ENCODE peak calls at places on chromosome 2, in five cellular contexts. One of them, this sample, is unnamed.

GRCh38 chr2:51003345-51004192 is 28.4 kb downstream of the NRXN1 start:
- DNase-seq in mesenchymal stem cell: peak
- DNase-seq in neuronal stem cell: no peak
- DNase-seq in mesendoderm: peak
- DNase-seq in H1: no peak
- DNase-seq in this sample: peak

GRCh38 chr2:183185534-183185933 is 61.3 kb downstream of the NUP35 start:
- DNase-seq in mesendoderm: peak
- DNase-seq in mesenchymal stem cell: no peak
- DNase-seq in neuronal stem cell: no peak
- DNase-seq in H1: no peak
- DNase-seq in this sample: peak

GRCh38 chr2:97699765-97700444 is 13.5 kb upstream of the ZAP70 start:
- DNase-seq in mesenchymal stem cell: peak
- DNase-seq in neuronal stem cell: peak
- DNase-seq in H1: peak
- DNase-seq in mesendoderm: peak
- DNase-seq in this sample: peak

GRCh38 chr2:44707945-44708645 is 233.4 kb upstream of the SIX3 start:
- DNase-seq in mesenchymal stem cell: no peak
- DNase-seq in neuronal stem cell: no peak
- DNase-seq in H1: no peak
- DNase-seq in mesendoderm: no peak
- DNase-seq in this sample: no peak

GRCh38 chr2:97751752-97752151 is 38.4 kb downstream of the ZAP70 start:
- DNase-seq in H1: no peak
- DNase-seq in neuronal stem cell: no peak
- DNase-seq in mesendoderm: peak
- DNase-seq in mesenchymal stem cell: peak
- DNase-seq in this sample: peak

GRCh38 chr2:241256168-241256545 is 59.3 kb downstream of the HDLBP start:
- DNase-seq in H1: no peak
- DNase-seq in neuronal stem cell: no peak
- DNase-seq in mesendoderm: no peak
- DNase-seq in mesenchymal stem cell: no peak
- DNase-seq in this sample: no peak

GRCh38 chr2:229947544-229947943 is 25.2 kb downstream of the FBXO36 start:
- DNase-seq in neuronal stem cell: no peak
- DNase-seq in mesenchymal stem cell: no peak
- DNase-seq in H1: no peak
- DNase-seq in mesendoderm: no peak
- DNase-seq in this sample: no peak

GRCh38 chr2:177245010-177245422 is 19.5 kb downstream of the NFE2L2 start:
- DNase-seq in H1: no peak
- DNase-seq in mesenchymal stem cell: peak
- DNase-seq in neuronal stem cell: no peak
- DNase-seq in mesendoderm: peak
- DNase-seq in this sample: peak

GRCh38 chr2:75007819-75008218 is 49.4 kb downstream of the POLE4 start:
- DNase-seq in mesendoderm: no peak
- DNase-seq in H1: no peak
- DNase-seq in mesenchymal stem cell: no peak
- DNase-seq in neuronal stem cell: no peak
- DNase-seq in this sample: no peak

GRCh38 chr2:71798266-71799012 is 345.1 kb downstream of the DYSF start:
- DNase-seq in H1: peak
- DNase-seq in mesenchymal stem cell: peak
- DNase-seq in mesendoderm: peak
- DNase-seq in neuronal stem cell: peak
- DNase-seq in this sample: peak

GRCh38 chr2:230827774-230828271 is 36.9 kb upstream of the ITM2C start:
- DNase-seq in neuronal stem cell: no peak
- DNase-seq in H1: no peak
- DNase-seq in mesenchymal stem cell: no peak
- DNase-seq in mesendoderm: no peak
- DNase-seq in this sample: no peak

GRCh38 chr2:221514305-221515040 is 57.6 kb downstream of the EPHA4 start:
- DNase-seq in neuronal stem cell: no peak
- DNase-seq in H1: no peak
- DNase-seq in mesenchymal stem cell: no peak
- DNase-seq in mesendoderm: no peak
- DNase-seq in this sample: no peak

GRCh38 chr2:38540580-38541290 is 62.0 kb downstream of the HNRNPLL start:
- DNase-seq in mesenchymal stem cell: no peak
- DNase-seq in neuronal stem cell: no peak
- DNase-seq in mesendoderm: no peak
- DNase-seq in H1: no peak
- DNase-seq in this sample: no peak

GRCh38 chr2:97716695-97717617 is 3.6 kb downstream of the ZAP70 start:
- DNase-seq in H1: no peak
- DNase-seq in mesendoderm: no peak
- DNase-seq in mesenchymal stem cell: no peak
- DNase-seq in neuronal stem cell: no peak
- DNase-seq in this sample: no peak

DNA sequence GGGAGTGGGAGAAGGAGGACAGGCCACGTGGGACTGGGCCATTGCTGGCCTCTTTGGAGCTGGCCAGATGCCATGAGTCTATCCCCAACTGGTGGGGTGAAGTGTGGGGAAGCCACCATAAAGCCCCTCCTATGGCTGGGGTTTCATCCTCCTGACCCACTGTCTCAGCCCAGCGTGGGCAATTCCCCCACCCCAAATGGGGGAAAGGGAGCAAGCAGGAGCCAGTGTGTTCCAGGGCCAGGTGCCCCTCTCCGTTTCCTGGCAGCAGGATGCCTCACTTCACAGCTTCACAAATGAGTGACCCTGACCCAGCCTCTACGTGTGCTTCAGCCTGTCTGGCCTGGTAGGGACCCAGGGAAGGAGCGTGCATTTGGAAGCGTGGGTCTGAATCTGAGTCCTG is 474.7 kb upstream of the HS6ST1 start:
- DNase-seq in H1: peak
- DNase-seq in neuronal stem cell: no peak
- DNase-seq in mesenchymal stem cell: no peak
- DNase-seq in mesendoderm: no peak
- DNase-seq in this sample: no peak
- H2BK15ac ChIP-seq in H1: no peak
- H2BK15ac ChIP-seq in neuronal stem cell: no peak
- H2BK15ac ChIP-seq in mesenchymal stem cell: no peak
- H2BK15ac ChIP-seq in mesendoderm: no peak
- H2BK15ac ChIP-seq in this sample: no peak

GRCh38 chr2:126635281-126635680 is 20.7 kb upstream of the GYPC start:
- DNase-seq in mesendoderm: no peak
- DNase-seq in mesenchymal stem cell: peak
- DNase-seq in neuronal stem cell: no peak
- DNase-seq in H1: peak
- DNase-seq in this sample: no peak
- H2BK15ac ChIP-seq in mesendoderm: no peak
- H2BK15ac ChIP-seq in mesenchymal stem cell: no peak
- H2BK15ac ChIP-seq in neuronal stem cell: no peak
- H2BK15ac ChIP-seq in H1: no peak
- H2BK15ac ChIP-seq in this sample: no peak

GRCh38 chr2:179562330-179562885 is 297.8 kb upstream of the SESTD1 start:
- DNase-seq in mesendoderm: no peak
- DNase-seq in neuronal stem cell: no peak
- DNase-seq in mesenchymal stem cell: no peak
- DNase-seq in H1: no peak
- DNase-seq in this sample: no peak
- H2BK15ac ChIP-seq in mesendoderm: no peak
- H2BK15ac ChIP-seq in neuronal stem cell: no peak
- H2BK15ac ChIP-seq in mesenchymal stem cell: no peak
- H2BK15ac ChIP-seq in H1: no peak
- H2BK15ac ChIP-seq in this sample: no peak

GRCh38 chr2:235627682-235628081 is 133.8 kb downstream of the AGAP1 start:
- DNase-seq in neuronal stem cell: no peak
- DNase-seq in H1: no peak
- DNase-seq in mesenchymal stem cell: no peak
- DNase-seq in mesendoderm: no peak
- DNase-seq in this sample: no peak
- H2BK15ac ChIP-seq in neuronal stem cell: no peak
- H2BK15ac ChIP-seq in H1: no peak
- H2BK15ac ChIP-seq in mesenchymal stem cell: no peak
- H2BK15ac ChIP-seq in mesendoderm: no peak
- H2BK15ac ChIP-seq in this sample: no peak

GRCh38 chr2:174013310-174013751 is 48.2 kb upstream of the SP3 start:
- DNase-seq in neuronal stem cell: no peak
- DNase-seq in mesenchymal stem cell: no peak
- DNase-seq in H1: no peak
- DNase-seq in mesendoderm: peak
- DNase-seq in this sample: no peak
- H2BK15ac ChIP-seq in neuronal stem cell: peak
- H2BK15ac ChIP-seq in mesenchymal stem cell: peak
- H2BK15ac ChIP-seq in H1: no peak
- H2BK15ac ChIP-seq in mesendoderm: no peak
- H2BK15ac ChIP-seq in this sample: peak

GRCh38 chr2:223957092-223957851 is at the start of gene MRPL44:
- DNase-seq in neuronal stem cell: peak
- DNase-seq in H1: peak
- DNase-seq in mesendoderm: peak
- DNase-seq in mesenchymal stem cell: peak
- DNase-seq in this sample: peak
- H2BK15ac ChIP-seq in neuronal stem cell: no peak
- H2BK15ac ChIP-seq in H1: no peak
- H2BK15ac ChIP-seq in mesendoderm: peak
- H2BK15ac ChIP-seq in mesenchymal stem cell: peak
- H2BK15ac ChIP-seq in this sample: no peak

DNA sequence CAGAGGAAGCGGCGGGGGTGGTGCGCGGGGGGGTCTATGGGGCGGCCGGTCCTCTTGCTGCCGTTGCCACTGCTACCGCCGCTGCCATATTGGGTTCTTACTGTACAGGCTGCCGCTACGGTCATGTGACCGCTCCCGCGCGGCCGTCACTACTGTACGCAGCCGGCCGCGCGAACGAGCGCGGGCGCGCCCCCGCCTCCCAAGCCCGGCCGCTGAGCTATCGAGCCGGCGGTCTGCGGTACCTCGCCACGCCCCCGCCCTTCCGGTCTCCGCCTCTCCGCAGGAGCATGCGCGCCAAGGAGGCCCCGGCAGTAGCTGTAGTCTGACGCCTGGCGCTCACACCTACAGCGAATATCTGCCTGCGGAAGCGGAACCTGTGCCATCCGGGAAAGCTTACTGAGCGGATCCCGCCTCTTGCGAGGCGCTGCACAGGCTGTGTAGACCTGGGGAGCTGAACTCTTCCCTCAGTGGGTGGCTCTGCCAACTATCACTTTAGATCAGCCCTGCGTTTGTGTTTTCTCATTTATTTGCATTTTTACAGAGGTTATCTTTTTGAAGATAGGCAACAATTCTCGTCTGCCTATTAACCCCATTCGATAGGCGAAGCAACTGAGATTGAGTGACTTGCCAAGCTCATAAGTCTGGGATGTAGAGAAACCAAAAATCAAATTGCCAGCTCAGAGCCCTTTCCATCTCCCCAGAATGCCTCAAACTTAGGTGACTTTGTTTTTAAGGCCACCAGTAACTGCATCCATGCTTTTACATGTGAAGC is at the start of gene ASXL2:
- DNase-seq in mesendoderm: peak
- DNase-seq in mesenchymal stem cell: peak
- DNase-seq in neuronal stem cell: peak
- DNase-seq in H1: peak
- DNase-seq in this sample: peak
- H2BK15ac ChIP-seq in mesendoderm: no peak
- H2BK15ac ChIP-seq in mesenchymal stem cell: peak
- H2BK15ac ChIP-seq in neuronal stem cell: no peak
- H2BK15ac ChIP-seq in H1: no peak
- H2BK15ac ChIP-seq in this sample: peak

DNA sequence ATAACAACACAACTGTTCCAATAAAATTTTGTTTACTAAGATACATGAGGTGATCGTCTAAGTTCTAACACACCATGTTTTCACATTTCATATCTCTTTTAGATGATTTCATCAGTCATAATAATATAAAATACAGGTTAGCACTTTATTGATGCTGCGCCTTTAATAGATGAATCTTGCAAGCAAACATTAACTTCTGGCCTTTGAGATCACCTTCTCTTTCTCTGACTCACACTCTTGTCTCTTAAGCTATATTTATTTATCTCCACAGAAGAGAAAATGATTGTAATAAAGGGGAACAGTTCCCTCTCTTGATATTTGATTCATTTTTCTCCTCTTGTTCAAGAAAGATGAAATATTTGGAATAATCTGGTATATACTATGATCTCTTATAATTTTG is 603.3 kb upstream of the POU3F3 start:
- DNase-seq in H1: no peak
- DNase-seq in mesenchymal stem cell: no peak
- DNase-seq in mesendoderm: no peak
- DNase-seq in neuronal stem cell: no peak
- DNase-seq in this sample: no peak
- H2BK15ac ChIP-seq in H1: no peak
- H2BK15ac ChIP-seq in mesenchymal stem cell: no peak
- H2BK15ac ChIP-seq in mesendoderm: no peak
- H2BK15ac ChIP-seq in neuronal stem cell: no peak
- H2BK15ac ChIP-seq in this sample: no peak

GRCh38 chr2:142542431-142542910 is 335.0 kb upstream of the KYNU start:
- DNase-seq in H1: no peak
- DNase-seq in mesenchymal stem cell: no peak
- DNase-seq in neuronal stem cell: no peak
- DNase-seq in mesendoderm: no peak
- DNase-seq in this sample: no peak
- H2BK15ac ChIP-seq in H1: no peak
- H2BK15ac ChIP-seq in mesenchymal stem cell: no peak
- H2BK15ac ChIP-seq in neuronal stem cell: no peak
- H2BK15ac ChIP-seq in mesendoderm: no peak
- H2BK15ac ChIP-seq in this sample: no peak

GRCh38 chr2:25558262-25558661 is 115.1 kb downstream of the DTNB start:
- DNase-seq in mesenchymal stem cell: peak
- DNase-seq in H1: no peak
- DNase-seq in neuronal stem cell: no peak
- DNase-seq in mesendoderm: peak
- DNase-seq in this sample: peak

GRCh38 chr2:25557179-25558036 is 116.0 kb downstream of the DTNB start:
- DNase-seq in mesendoderm: no peak
- DNase-seq in neuronal stem cell: no peak
- DNase-seq in H1: no peak
- DNase-seq in mesenchymal stem cell: no peak
- DNase-seq in this sample: no peak

GRCh38 chr2:25561136-25561850 is 112.1 kb downstream of the DTNB start:
- DNase-seq in mesendoderm: no peak
- DNase-seq in neuronal stem cell: no peak
- DNase-seq in mesenchymal stem cell: no peak
- DNase-seq in H1: no peak
- DNase-seq in this sample: no peak

DNA sequence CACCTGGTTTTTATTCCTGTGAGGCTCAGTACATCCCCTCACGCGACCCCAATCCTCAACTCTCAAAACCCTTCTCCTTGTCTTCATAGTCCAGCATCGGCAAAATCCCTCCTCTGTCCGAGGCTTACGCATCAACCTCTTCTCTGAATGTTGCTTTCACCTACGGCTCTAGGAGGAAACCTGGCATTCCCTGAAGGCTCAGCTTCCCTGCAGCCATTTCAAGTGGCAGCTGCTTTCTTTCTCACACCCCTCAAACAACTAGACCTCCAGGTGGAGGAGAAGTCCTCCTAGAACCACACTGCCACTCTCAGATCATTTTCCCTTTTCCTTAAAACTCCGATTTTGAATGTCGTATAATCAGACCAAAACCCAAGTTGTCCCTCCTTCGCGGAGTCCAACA is 114.2 kb downstream of the DTNB start:
- DNase-seq in neuronal stem cell: no peak
- DNase-seq in H1: no peak
- DNase-seq in mesendoderm: no peak
- DNase-seq in mesenchymal stem cell: no peak
- DNase-seq in this sample: no peak
- H2BK15ac ChIP-seq in neuronal stem cell: no peak
- H2BK15ac ChIP-seq in H1: no peak
- H2BK15ac ChIP-seq in mesendoderm: no peak
- H2BK15ac ChIP-seq in mesenchymal stem cell: no peak
- H2BK15ac ChIP-seq in this sample: no peak

This sample was measured in IMR-90.